ENCODE peak calls at places on chromosomes 13 and 19, in six cellular contexts. M is tibial artery; L is AG04450; Q is CD4-positive, alpha-beta T cell; H is ovary; R is right lobe of liver. X is an unnamed sample.

GRCh38 chr19:27738569-27739193 is 1474.3 kb downstream of the UQCRFS1 start:
- DNase-seq in M (no peak), L (no peak), Q (no peak), H (no peak), R (peak; percentile 4), X (no peak)

GRCh38 chr13:106617561-106617960 is 49.6 kb upstream of the ARGLU1 start:
- DNase-seq in M (no peak), L (no peak), Q (no peak), H (no peak), R (no peak), X (no peak)

GRCh38 chr13:21637296-21637695 is 33.3 kb upstream of the MICU2 start:
- DNase-seq in M (no peak), L (no peak), Q (peak; percentile 14), H (no peak), R (no peak), X (no peak)

GRCh38 chr19:48975947-48976847 is 11.1 kb downstream of the FTL start:
- DNase-seq in M (no peak), L (no peak), Q (no peak), H (no peak), R (no peak), X (no peak)

GRCh38 chr19:28746486-28746885 is 466.5 kb downstream of the UQCRFS1 start:
- DNase-seq in M (no peak), L (no peak), Q (no peak), H (no peak), R (no peak), X (no peak)

GRCh38 chr19:53432088-53432661 is 391 bp downstream of the ZNF761 start:
- DNase-seq in M (no peak), L (no peak), Q (peak; percentile 8), H (peak; percentile 27), R (peak; percentile 46), X (peak; percentile 33)

GRCh38 chr13:87779451-87779850 is 108.3 kb downstream of the SLITRK5 start:
- DNase-seq in M (no peak), L (no peak), Q (no peak), H (no peak), R (no peak), X (no peak)

GRCh38 chr19:42764836-42765235 is 642 bp downstream of the PSG8 start:
- DNase-seq in M (no peak), L (no peak), Q (no peak), H (no peak), R (no peak), X (no peak)

GRCh38 chr13:23715762-23716235 is 145.6 kb downstream of the TNFRSF19 start:
- DNase-seq in M (no peak), L (no peak), Q (no peak), H (no peak), R (no peak), X (no peak)

GRCh38 chr19:58584498-58585441 is 11.6 kb upstream of the MZF1 start:
- DNase-seq in M (no peak), L (no peak), Q (no peak), H (no peak), R (no peak), X (no peak)

GRCh38 chr13:61913183-61913582 is 497.5 kb upstream of the PCDH20 start:
- DNase-seq in M (no peak), L (no peak), Q (no peak), H (no peak), R (no peak), X (no peak)

GRCh38 chr13:77751513-77752456 is 54.3 kb downstream of the SLAIN1 start:
- DNase-seq in M (no peak), L (peak; percentile 2), Q (no peak), H (no peak), R (no peak), X (no peak)

GRCh38 chr13:43261018-43261417 is 237.6 kb downstream of the DNAJC15 start:
- DNase-seq in M (no peak), L (peak; percentile 48), Q (no peak), H (no peak), R (no peak), X (no peak)

GRCh38 chr13:103142091-103142594 is 75.9 kb upstream of the SLC10A2 start:
- DNase-seq in M (no peak), L (no peak), Q (no peak), H (no peak), R (no peak), X (no peak)

GRCh38 chr13:103145476-103145875 is 79.3 kb upstream of the SLC10A2 start:
- DNase-seq in M (no peak), L (no peak), Q (no peak), H (no peak), R (no peak), X (no peak)

GRCh38 chr13:103134271-103134670 is 68.1 kb upstream of the SLC10A2 start:
- DNase-seq in M (no peak), L (no peak), Q (no peak), H (no peak), R (no peak), X (no peak)

DNA sequence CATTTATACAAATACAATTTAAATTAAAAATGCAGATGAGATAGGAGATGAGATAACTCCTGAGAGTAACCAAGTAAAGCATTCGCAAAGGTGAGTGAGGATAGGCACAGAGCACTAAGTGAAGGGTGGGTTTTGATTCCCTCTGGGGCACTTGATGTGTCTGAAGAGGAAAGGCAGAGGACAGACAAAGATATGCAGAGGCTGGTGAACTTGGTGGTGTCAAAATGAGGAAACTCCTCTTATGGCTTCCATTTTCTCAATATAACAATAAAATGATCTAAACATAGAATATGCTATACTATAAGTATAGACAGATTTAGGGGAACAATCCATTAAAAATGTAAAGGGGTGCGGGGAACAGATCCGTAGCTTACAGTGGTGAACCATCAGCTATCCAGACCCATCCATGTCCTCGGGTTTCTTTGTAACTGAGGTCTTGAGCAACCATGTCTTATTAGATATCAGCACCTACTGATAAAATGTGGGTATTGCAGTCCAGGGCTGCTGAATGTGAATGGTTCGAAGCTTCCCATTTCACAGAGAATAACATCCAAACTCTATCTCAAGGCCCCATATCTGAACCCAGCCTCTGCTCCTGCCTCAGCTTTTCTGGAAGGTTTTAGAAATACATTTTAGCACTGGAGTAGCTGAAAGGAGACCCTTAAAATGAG is 73.9 kb upstream of the SLC10A2 start:
- DNase-seq in M (no peak), L (no peak), Q (no peak), H (no peak), R (no peak), X (no peak)
- H3K27ac ChIP-seq in M (no peak overlapping the region), L (no peak overlapping the region), Q (no peak overlapping the region), H (no peak overlapping the region), R (no peak overlapping the region), X (no peak overlapping the region)

GRCh38 chr19:5014941-5015340 is 46.0 kb downstream of the KDM4B start:
- DNase-seq in M (no peak), L (no peak), Q (no peak), H (no peak), R (no peak), X (no peak)
- H3K9me3 ChIP-seq in M (no peaks in the 10 kb centered on the region), L (no peaks in the 10 kb centered on the region), Q (no peaks in the 10 kb centered on the region), H (no peaks in the 10 kb centered on the region), R (no peaks in the 10 kb centered on the region), X (no peaks in the 10 kb centered on the region)

GRCh38 chr13:95250961-95251360 is 50.3 kb downstream of the ABCC4 start:
- DNase-seq in M (no peak), L (no peak), Q (no peak), H (no peak), R (no peak), X (no peak)

GRCh38 chr13:95248953-95249352 is 52.3 kb downstream of the ABCC4 start:
- DNase-seq in M (no peak), L (no peak), Q (no peak), H (no peak), R (no peak), X (no peak)

GRCh38 chr13:95246292-95247082 is 54.8 kb downstream of the ABCC4 start:
- DNase-seq in M (no peak), L (no peak), Q (no peak), H (no peak), R (no peak), X (no peak)

GRCh38 chr13:95245072-95245471 is 56.2 kb downstream of the ABCC4 start:
- DNase-seq in M (no peak), L (no peak), Q (no peak), H (no peak), R (no peak), X (no peak)

DNA sequence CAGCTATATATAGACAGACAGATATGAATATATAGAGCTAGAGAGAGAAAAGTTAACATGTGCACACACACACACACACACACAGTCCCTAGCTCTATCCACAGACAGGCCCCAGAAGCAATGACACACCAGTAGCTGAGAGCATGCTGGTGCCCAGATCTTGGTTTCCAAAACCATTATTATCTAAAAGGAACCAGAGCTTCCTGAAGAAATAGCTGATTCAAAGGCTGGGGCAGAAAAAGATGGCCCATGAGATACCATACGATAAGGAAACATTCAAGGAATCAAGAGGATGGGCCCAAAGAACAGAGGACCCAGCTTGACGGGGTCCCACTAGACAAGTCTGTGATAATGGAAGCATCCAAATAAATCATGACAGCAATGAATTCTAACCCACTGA is 53.4 kb downstream of the ABCC4 start:
- DNase-seq in M (no peak), L (no peak), Q (no peak), H (no peak), R (no peak), X (no peak)
- H3K27me3 ChIP-seq in M (no peaks in the 10 kb centered on the region), L (no peaks in the 10 kb centered on the region), Q (no peaks in the 10 kb centered on the region), H (no peaks in the 10 kb centered on the region), R (no peaks in the 10 kb centered on the region), X (no peaks in the 10 kb centered on the region)

DNA sequence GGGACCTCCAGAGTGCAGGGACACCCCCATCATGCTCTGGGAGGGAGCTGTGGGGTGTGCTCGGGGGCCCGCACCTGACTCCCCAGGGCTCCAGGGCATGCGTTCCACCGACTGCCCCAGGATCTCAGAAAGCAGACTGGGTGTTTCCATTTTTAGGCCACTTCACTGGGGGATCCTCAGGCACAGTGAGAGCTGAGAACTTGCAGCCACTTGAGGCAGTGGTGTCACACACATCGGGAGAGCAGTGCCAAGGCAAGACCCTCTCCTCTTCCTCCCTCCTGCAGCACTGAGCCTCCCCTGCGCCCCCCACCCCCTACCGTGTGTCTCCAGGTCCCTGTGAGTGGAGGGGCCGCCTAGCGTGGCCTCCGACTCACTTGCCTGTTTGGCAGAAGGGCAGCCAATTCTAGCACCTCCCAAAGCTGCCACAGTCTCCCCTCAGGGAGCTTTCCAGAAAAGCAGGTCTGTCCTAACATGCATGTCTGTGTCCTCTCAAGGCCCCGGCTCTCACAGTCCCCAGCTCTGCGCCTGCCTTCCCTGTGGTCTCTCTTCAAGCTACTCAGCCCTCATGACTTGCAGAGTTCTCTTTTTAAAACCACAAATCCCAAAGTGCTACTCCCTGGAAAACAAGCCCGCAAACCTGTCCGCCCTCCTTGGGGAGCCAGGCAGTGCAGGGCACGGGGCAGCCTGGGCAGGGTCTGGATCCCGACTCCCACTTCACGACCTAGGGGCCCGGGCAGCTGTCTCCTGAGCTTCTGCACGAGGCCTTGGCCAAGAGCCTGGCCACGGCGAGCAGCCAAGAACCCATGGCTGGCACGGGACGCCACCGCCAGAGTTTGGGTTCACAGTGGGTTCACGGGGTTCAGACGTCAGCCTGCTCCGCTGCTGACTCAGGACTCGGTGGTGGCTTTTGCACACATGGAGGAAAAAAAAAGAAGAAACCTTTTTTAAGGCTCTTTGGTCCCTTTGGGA is 94.1 kb downstream of the STK24 start:
- DNase-seq in M (peak; percentile 95), L (no peak), Q (no peak), H (peak; percentile 80), R (peak; percentile 93), X (peak; percentile 89)
- H3K27ac ChIP-seq in M (peak overlapping the region; percentile 83), L (peak overlapping the region; percentile 92), Q (no peak overlapping the region), H (no peak overlapping the region), R (peak overlapping the region; percentile 7), X (peak overlapping the region; percentile 25)

GRCh38 chr19:12270854-12271253 is 23.8 kb downstream of the ZNF44 start:
- DNase-seq in M (no peak), L (no peak), Q (no peak), H (no peak), R (no peak), X (no peak)
- H3K9me3 ChIP-seq in M (peaks cover 40% of the 10 kb centered on the region), L (peaks cover 58% of the 10 kb centered on the region), Q (peaks cover 92% of the 10 kb centered on the region), H (peaks cover 31% of the 10 kb centered on the region), R (peaks cover 25% of the 10 kb centered on the region), X (peaks cover 4% of the 10 kb centered on the region)

X was measured in pancreas.